ENCODE peak calls at places on chromosomes 5 and 9, in seven cellular contexts. J, N, Y, E, F, Q and C are unnamed samples.

GRCh38 chr5:177399903-177400868 is at the start of gene PFN3:
- DNase-seq in J (no peak), N (no peak), Y (peak; percentile 43), E (no peak), F (peak; percentile 18), Q (no peak), C (no peak)

GRCh38 chr9:129649726-129650679 is 8.1 kb upstream of the ASB6 start:
- DNase-seq in J (no peak), N (no peak), Y (no peak), E (no peak), F (no peak), Q (no peak), C (no peak)

GRCh38 chr9:99637640-99638039 is 184.0 kb upstream of the NR4A3 start:
- DNase-seq in J (no peak), N (no peak), Y (no peak), E (no peak), F (no peak), Q (no peak), C (no peak)

GRCh38 chr5:93677344-93678021 is 63.9 kb downstream of the POU5F2 start:
- DNase-seq in J (peak; percentile 41), N (peak; percentile 16), Y (peak; percentile 70), E (peak; percentile 42), F (peak; percentile 81), Q (no peak), C (peak; percentile 83)

GRCh38 chr5:135557034-135557838 is 21.5 kb upstream of the NEUROG1 start:
- DNase-seq in J (no peak), N (no peak), Y (no peak), E (no peak), F (no peak), Q (no peak), C (no peak)

GRCh38 chr5:150443242-150444075 is 6.1 kb downstream of the RPS14 start:
- DNase-seq in J (no peak), N (no peak), Y (no peak), E (no peak), F (no peak), Q (no peak), C (no peak)

GRCh38 chr5:65102826-65103673 is 334.3 kb downstream of the CWC27 start:
- DNase-seq in J (peak; percentile 46), N (peak; percentile 67), Y (peak; percentile 56), E (no peak), F (peak; percentile 52), Q (peak; percentile 88), C (no peak)

GRCh38 chr5:154857091-154857533 is 1.3 kb upstream of the CNOT8 start:
- DNase-seq in J (peak; percentile 16), N (no peak), Y (peak; percentile 82), E (no peak), F (no peak), Q (peak; percentile 95), C (no peak)

GRCh38 chr5:81021486-81021885 is 61.3 kb downstream of the RASGRF2 start:
- DNase-seq in J (no peak), N (no peak), Y (no peak), E (no peak), F (no peak), Q (no peak), C (no peak)

GRCh38 chr9:134186471-134187109 is 22.2 kb upstream of the RNU6ATAC start:
- DNase-seq in J (no peak), N (peak; percentile 65), Y (no peak), E (no peak), F (no peak), Q (peak; percentile 72), C (no peak)

GRCh38 chr9:20524776-20525175 is 97.5 kb downstream of the MLLT3 start:
- DNase-seq in J (peak; percentile 42), N (no peak), Y (no peak), E (peak; percentile 12), F (peak; percentile 20), Q (no peak), C (no peak)

GRCh38 chr5:26386532-26386931 is 651.9 kb downstream of the CDH9 start:
- DNase-seq in J (no peak), N (no peak), Y (no peak), E (no peak), F (no peak), Q (no peak), C (no peak)

GRCh38 chr9:134564431-134565170 is 77.0 kb upstream of the COL5A1 start:
- DNase-seq in J (no peak), N (peak; percentile 1), Y (peak; percentile 5), E (no peak), F (peak; percentile 66), Q (no peak), C (no peak)

GRCh38 chr9:110742741-110743371 is 74.3 kb downstream of the MUSK start:
- DNase-seq in J (peak; percentile 14), N (no peak), Y (no peak), E (no peak), F (peak; percentile 92), Q (no peak), C (no peak)

GRCh38 chr9:27247756-27248155 is 49.2 kb downstream of the EQTN start:
- DNase-seq in J (peak; percentile 66), N (peak; percentile 24), Y (peak; percentile 55), E (peak; percentile 43), F (peak; percentile 68), Q (no peak), C (peak; percentile 6)

GRCh38 chr5:59709833-59710232 is 183.7 kb downstream of the PDE4D start:
- DNase-seq in J (peak; percentile 89), N (peak; percentile 18), Y (peak; percentile 31), E (no peak), F (peak; percentile 82), Q (no peak), C (no peak)

GRCh38 chr9:18587988-18588387 is 114.0 kb downstream of the ADAMTSL1 start:
- DNase-seq in J (no peak), N (no peak), Y (no peak), E (no peak), F (peak; percentile 65), Q (no peak), C (no peak)

DNA sequence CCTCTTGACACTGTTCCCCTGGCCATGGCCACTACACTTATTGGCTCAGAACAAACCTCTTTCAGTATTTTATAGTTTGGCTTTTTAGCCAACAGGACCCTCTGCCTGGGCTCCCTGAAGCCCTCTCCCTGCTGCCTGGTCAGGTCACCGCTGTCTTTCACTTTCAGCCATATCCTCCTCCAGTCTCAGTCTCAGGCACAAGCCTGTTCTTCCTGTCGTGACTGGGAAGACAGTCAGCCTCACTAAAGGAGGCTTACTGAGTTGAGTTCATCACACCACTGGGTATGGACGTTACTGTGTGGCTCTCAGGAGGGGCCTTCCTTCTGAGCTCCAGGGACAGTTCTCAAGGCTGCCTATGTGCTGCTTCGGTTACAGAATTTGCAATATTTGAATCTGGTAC is 2.0 kb downstream of the QSOX2 start:
- DNase-seq in J (peak; percentile 42), N (no peak), Y (no peak), E (no peak), F (no peak), Q (no peak), C (no peak)
- H3K4me3 ChIP-seq in J (no peak overlapping the region), N (no peak overlapping the region), Y (no peak overlapping the region), E (no peak overlapping the region), F (no peak overlapping the region), Q (no peak overlapping the region), C (peak overlapping the region; percentile 99)

GRCh38 chr9:137302176-137303030 is at the start of gene NRARP:
- DNase-seq in J (peak; percentile 89), N (peak; percentile 80), Y (peak; percentile 96), E (peak; percentile 60), F (peak; percentile 77), Q (peak; percentile 94), C (no peak)

GRCh38 chr9:137304383-137305059 is 2.5 kb upstream of the NRARP start:
- DNase-seq in J (no peak), N (no peak), Y (no peak), E (no peak), F (no peak), Q (peak; percentile 71), C (no peak)

GRCh38 chr9:137303893-137304382 is 1.9 kb upstream of the NRARP start:
- DNase-seq in J (no peak), N (no peak), Y (no peak), E (no peak), F (no peak), Q (no peak), C (no peak)

GRCh38 chr9:137301086-137301947 is 754 bp downstream of the NRARP start:
- DNase-seq in J (peak; percentile 62), N (peak; percentile 29), Y (peak; percentile 68), E (peak; percentile 29), F (peak; percentile 55), Q (peak; percentile 80), C (no peak)

DNA sequence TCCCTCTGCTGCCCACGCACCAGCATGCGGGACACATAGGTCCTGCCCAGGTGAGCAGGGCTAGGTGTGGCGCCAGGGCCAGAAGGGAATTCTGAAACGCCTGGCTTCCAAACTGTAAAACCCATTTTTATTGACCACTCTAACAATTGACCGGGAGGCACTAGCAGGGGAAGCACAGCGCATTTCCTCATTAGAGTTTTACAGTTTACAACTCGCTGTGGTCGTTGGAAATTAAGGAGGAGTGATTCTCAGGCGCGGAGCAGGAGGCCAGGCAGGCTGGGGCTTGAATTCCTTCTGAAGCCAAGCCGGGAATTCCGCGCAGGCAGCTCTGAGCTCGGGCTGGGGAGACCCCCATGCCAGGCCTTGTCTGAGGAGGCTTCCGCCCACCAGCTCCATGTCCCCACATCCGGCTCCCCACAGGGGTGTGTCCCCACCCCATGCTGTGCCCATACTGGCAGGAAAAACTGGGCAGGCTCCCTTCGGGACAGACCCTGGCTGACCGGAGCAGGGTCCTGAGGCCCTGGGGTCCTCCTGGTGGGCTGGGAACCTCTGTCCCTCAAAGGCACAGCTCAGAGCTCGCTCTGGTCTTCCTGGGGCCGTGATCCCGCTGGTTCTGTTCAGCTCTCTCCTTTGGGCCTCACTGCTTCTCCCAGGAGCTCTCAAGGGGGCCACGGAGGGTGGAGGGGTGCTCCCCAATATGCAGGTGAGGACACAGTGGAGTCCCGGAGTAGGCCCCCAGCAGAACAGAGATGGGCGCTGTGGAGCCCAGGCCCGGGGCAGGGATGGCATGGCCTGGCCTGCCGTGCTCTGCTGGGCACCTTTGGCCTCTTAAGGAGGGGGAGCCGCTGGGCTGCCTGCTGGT is 1.2 kb upstream of the NRARP start:
- DNase-seq in J (peak; percentile 78), N (peak; percentile 17), Y (no peak), E (no peak), F (no peak), Q (no peak), C (no peak)
- H3K4me3 ChIP-seq in J (peak overlapping the region; percentile 36), N (no peak overlapping the region), Y (peak overlapping the region; percentile 43), E (no peak overlapping the region), F (no peak overlapping the region), Q (no peak overlapping the region), C (peak overlapping the region; percentile 56)

GRCh38 chr9:36424289-36425055 is 24.4 kb upstream of the RNF38 start:
- DNase-seq in J (no peak), N (no peak), Y (no peak), E (no peak), F (no peak), Q (no peak), C (no peak)
- H3K4me3 ChIP-seq in J (no peak overlapping the region), N (no peak overlapping the region), Y (no peak overlapping the region), E (no peak overlapping the region), F (no peak overlapping the region), Q (no peak overlapping the region), C (no peak overlapping the region)

DNA sequence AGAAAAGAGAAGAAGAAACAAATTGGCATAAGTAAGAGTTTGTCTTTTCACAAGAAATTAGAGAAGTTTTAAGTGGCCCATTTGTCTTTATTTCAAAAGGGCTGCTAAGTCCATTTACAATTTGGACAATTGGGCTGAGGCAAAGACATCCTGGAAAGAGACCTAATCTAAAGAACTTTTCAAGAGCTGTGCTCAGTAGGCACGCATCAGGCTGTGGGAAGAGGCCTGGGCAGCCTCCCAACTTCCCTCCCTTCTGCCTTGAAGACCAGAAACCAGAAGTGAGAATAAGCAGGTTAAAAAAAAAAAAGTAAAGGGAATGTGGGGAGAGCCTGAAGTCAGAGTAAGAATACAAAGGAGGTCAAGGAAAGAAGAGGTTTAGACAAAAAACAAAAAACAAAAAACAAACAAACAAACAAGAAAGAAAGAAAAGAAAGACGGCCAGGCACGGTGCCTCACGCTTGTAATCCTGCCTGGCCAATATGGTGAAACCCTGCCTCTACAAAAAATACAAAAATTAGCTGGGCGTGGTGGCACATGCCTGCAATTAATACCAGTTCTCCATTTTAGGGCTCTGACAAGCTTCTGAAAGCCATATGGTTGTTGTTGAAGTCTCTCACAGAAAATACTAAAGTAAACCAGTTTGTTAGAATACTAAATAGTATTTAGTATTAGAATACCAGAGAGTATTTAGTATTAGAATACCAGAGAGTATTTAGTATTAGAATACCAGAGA is 47.9 kb upstream of the CEP78 start:
- DNase-seq in J (no peak), N (peak; percentile 33), Y (no peak), E (no peak), F (peak; percentile 8), Q (no peak), C (no peak)
- H3K4me3 ChIP-seq in J (no peak overlapping the region), N (no peak overlapping the region), Y (no peak overlapping the region), E (no peak overlapping the region), F (no peak overlapping the region), Q (no peak overlapping the region), C (no peak overlapping the region)